ENCODE peak calls at places on chromosomes 11 and 22, in eight cellular contexts. N is thyroid gland, Y is HCT116, B is sigmoid colon, E is Peyer's patch, T is uterus, G is GM12891, F is lower leg skin. D is an unnamed sample.

GRCh38 chr11:121426476-121427454 is 25.3 kb upstream of the SORL1 start:
- DNase-seq in G (no peak), N (peak), T (peak), E (peak), Y (peak), B (peak), F (no peak), D (no peak)

GRCh38 chr11:117969160-117969991 is 16.8 kb upstream of the IL10RA start:
- DNase-seq in F (no peak), G (no peak), E (no peak), B (no peak), Y (no peak), T (no peak), N (no peak), D (no peak)

GRCh38 chr11:46832511-46833214 is 13.4 kb downstream of the CKAP5 start:
- DNase-seq in Y (no peak), B (no peak), N (no peak), F (no peak), G (no peak), T (no peak), E (no peak), D (no peak)

GRCh38 chr22:17922925-17923898 is 101.1 kb downstream of the MICAL3 start:
- DNase-seq in G (no peak), N (peak), E (peak), T (no peak), B (no peak), F (no peak), Y (no peak), D (no peak)

GRCh38 chr11:880447-880846 is 30.2 kb downstream of the CHID1 start:
- DNase-seq in G (no peak), Y (no peak), T (no peak), B (no peak), F (no peak), N (no peak), E (no peak), D (no peak)

GRCh38 chr11:120689591-120689990 is 178.0 kb downstream of the GRIK4 start:
- DNase-seq in G (no peak), F (no peak), N (no peak), Y (no peak), E (no peak), T (no peak), B (no peak), D (no peak)

GRCh38 chr11:94145916-94146315 is 17.3 kb downstream of the PANX1 start:
- DNase-seq in T (no peak), B (no peak), E (no peak), N (no peak), F (no peak), G (no peak), Y (no peak), D (no peak)

GRCh38 chr22:42174062-42174461 is 43.5 kb upstream of the CYP2D6 start:
- DNase-seq in G (no peak), B (no peak), E (peak), Y (no peak), F (no peak), T (no peak), N (no peak), D (no peak)

GRCh38 chr22:35661377-35661937 is 13.2 kb downstream of the APOL6 start:
- DNase-seq in T (no peak), G (no peak), F (no peak), B (no peak), N (no peak), E (no peak), Y (no peak), D (no peak)

GRCh38 chr11:87127131-87127530 is 89.4 kb downstream of the TMEM135 start:
- DNase-seq in B (no peak), F (no peak), T (no peak), N (no peak), G (no peak), E (no peak), Y (no peak), D (no peak)

GRCh38 chr11:2587132-2587930 is 112.5 kb downstream of the KCNQ1OT1 start:
- DNase-seq in N (peak), F (no peak), E (peak), Y (no peak), B (peak), T (no peak), G (peak), D (no peak)

GRCh38 chr11:115612331-115612730 is 108.1 kb upstream of the CADM1 start:
- DNase-seq in B (no peak), Y (no peak), N (no peak), G (no peak), F (no peak), T (no peak), E (no peak), D (no peak)

GRCh38 chr22:49514656-49515055 is 313.0 kb downstream of the BRD1 start:
- DNase-seq in E (peak), Y (no peak), B (no peak), F (no peak), T (no peak), N (no peak), G (no peak), D (no peak)

GRCh38 chr11:73297702-73298101 is 10.4 kb upstream of the ARHGEF17 start:
- DNase-seq in G (no peak), Y (no peak), N (no peak), E (no peak), F (no peak), T (no peak), B (no peak), D (no peak)

GRCh38 chr11:131823772-131824171 is 453.4 kb downstream of the NTM start:
- DNase-seq in T (no peak), N (no peak), B (no peak), G (no peak), E (no peak), F (no peak), Y (no peak), D (no peak)

GRCh38 chr11:59771605-59772004 is 16.4 kb downstream of the STX3 start:
- DNase-seq in B (no peak), Y (no peak), F (no peak), T (no peak), N (no peak), E (no peak), G (no peak), D (no peak)

GRCh38 chr22:29797351-29797750 is 30.2 kb downstream of the UQCR10 start:
- DNase-seq in Y (no peak), G (peak), E (no peak), F (no peak), B (no peak), T (no peak), N (no peak), D (no peak)

GRCh38 chr11:116179346-116179850 is 593.4 kb downstream of the BUD13 start:
- DNase-seq in G (no peak), Y (no peak), F (no peak), B (no peak), E (no peak), T (no peak), N (no peak), D (no peak)

GRCh38 chr11:44559207-44559943 is 6.1 kb upstream of the CD82 start:
- DNase-seq in Y (no peak), E (peak), T (no peak), G (no peak), F (no peak), N (no peak), B (peak), D (no peak)

GRCh38 chr22:10961043-10961860 is 4566.7 kb upstream of the OR11H1 start:
- DNase-seq in E (peak), T (no peak), F (no peak), N (no peak), B (no peak), G (no peak), Y (no peak), D (no peak)

GRCh38 chr11:65793144-65793581 is 6.3 kb downstream of the OVOL1 start:
- DNase-seq in G (no peak), F (peak), E (peak), N (peak), B (no peak), T (no peak), Y (no peak), D (no peak)

GRCh38 chr11:2300936-2301630 is 635 bp downstream of the C11orf21 start:
- DNase-seq in E (peak), Y (no peak), B (no peak), N (no peak), F (no peak), T (no peak), G (no peak), D (no peak)

GRCh38 chr11:79482800-79483199 is 42.0 kb upstream of the TENM4 start:
- DNase-seq in E (no peak), F (no peak), T (no peak), N (no peak), G (peak), B (no peak), Y (no peak), D (no peak)

GRCh38 chr11:131668867-131669780 is 298.7 kb downstream of the NTM start:
- DNase-seq in B (peak), G (peak), N (no peak), E (peak), F (no peak), T (no peak), Y (peak), D (no peak)

GRCh38 chr11:61853698-61854169 is 25.6 kb downstream of the FADS2 start:
- DNase-seq in G (no peak), T (no peak), N (peak), B (no peak), E (no peak), Y (no peak), F (no peak), D (no peak)

GRCh38 chr22:50004923-50005322 is 7.6 kb downstream of the IL17REL start:
- DNase-seq in G (no peak), E (no peak), Y (no peak), T (no peak), N (no peak), F (no peak), B (no peak), D (no peak)

GRCh38 chr11:34809191-34810106 is 106.7 kb downstream of the APIP start:
- DNase-seq in T (no peak), F (no peak), B (no peak), Y (no peak), G (no peak), N (no peak), E (no peak), D (no peak)

GRCh38 chr22:17198188-17199130 is 20.8 kb downstream of the ADA2 start:
- DNase-seq in G (no peak), Y (no peak), N (peak), E (no peak), B (no peak), F (no peak), T (peak), D (no peak)

GRCh38 chr22:36285017-36285416 is 32.1 kb downstream of the APOL1 start:
- DNase-seq in N (no peak), E (no peak), Y (no peak), T (no peak), G (no peak), F (no peak), B (peak), D (peak)

GRCh38 chr22:33539902-33540751 is 380.1 kb downstream of the LARGE1 start:
- DNase-seq in N (peak), T (peak), Y (no peak), F (peak), G (no peak), E (peak), B (peak), D (peak)

GRCh38 chr11:70202898-70203748 is at the start of gene FADD:
- DNase-seq in F (peak), E (peak), N (peak), T (peak), G (peak), Y (peak), B (peak), D (peak)
- TF ChIP-seq POLR2A in F (no peak), E (peak), N (peak), T (peak), G (peak), Y (peak), B (peak), D (peak)

GRCh38 chr22:39534591-39535301 is 2.2 kb upstream of the RPS19BP1 start:
- DNase-seq in T (peak), F (peak), Y (no peak), G (peak), B (peak), N (peak), E (peak), D (no peak)
- TF ChIP-seq POLR2A in T (no peak), F (no peak), Y (no peak), G (no peak), B (no peak), N (no peak), E (no peak), D (no peak)

GRCh38 chr22:46754110-46754799 is 8.2 kb upstream of the TBC1D22A start:
- DNase-seq in F (peak), T (peak), E (peak), B (peak), G (no peak), N (peak), Y (peak), D (peak)
- TF ChIP-seq POLR2A in F (no peak), T (no peak), E (peak), B (no peak), G (no peak), N (no peak), Y (no peak), D (peak)

GRCh38 chr11:12224537-12224893 is 114.1 kb downstream of the MICAL2 start:
- DNase-seq in F (peak), E (peak), Y (no peak), N (peak), G (peak), T (peak), B (peak), D (peak)
- TF ChIP-seq POLR2A in F (no peak), E (no peak), Y (no peak), N (no peak), G (no peak), T (no peak), B (no peak), D (no peak)

DNA sequence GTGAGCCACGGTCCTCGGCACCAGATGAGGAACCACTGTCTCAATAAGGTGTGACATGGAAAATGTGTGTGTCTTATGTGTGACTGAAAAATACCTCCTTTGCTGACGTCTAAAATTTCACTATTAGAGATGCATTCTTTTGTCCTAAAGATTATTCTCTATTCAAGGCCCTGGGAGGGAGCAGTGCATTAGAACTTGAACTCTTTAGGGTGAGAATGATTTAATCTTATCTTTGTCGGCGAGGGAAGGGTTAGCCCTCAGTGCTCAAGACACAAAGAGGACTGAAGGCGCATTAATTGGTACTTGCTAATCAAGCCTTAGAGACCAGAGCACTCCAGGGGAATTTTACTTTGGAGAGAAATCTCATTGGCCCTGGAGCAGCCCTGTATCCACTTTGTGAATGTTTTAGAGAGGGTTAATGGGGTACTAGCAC is 29.8 kb upstream of the PLET1 start:
- DNase-seq in G (no peak), T (no peak), E (no peak), Y (no peak), B (peak), F (no peak), N (no peak), D (no peak)
- TF ChIP-seq POLR2A in G (no peak), T (no peak), E (no peak), Y (no peak), B (no peak), F (no peak), N (no peak), D (peak)